ENCODE peak calls at places on chromosomes 12 and 14, in four cellular contexts. N is mammary epithelial cell, P is fibroblast of lung, U is breast epithelium. G is an unnamed sample.

GRCh38 chr12:27291862-27292261 is 40.8 kb upstream of the BMAL2 start:
- DNase-seq in N (no peak), P (peak), U (no peak), G (no peak)

GRCh38 chr14:67343601-67344230 is 15.9 kb downstream of the ATP6V1D start:
- DNase-seq in N (peak), P (peak), U (no peak), G (no peak)

GRCh38 chr14:61369097-61369496 is 47.7 kb downstream of the PRKCH start:
- DNase-seq in N (no peak), P (no peak), U (no peak), G (no peak)

GRCh38 chr12:57488397-57489156 is 709 bp downstream of the MARS1 start:
- DNase-seq in N (no peak), P (no peak), U (no peak), G (no peak)

GRCh38 chr14:68233385-68233784 is 413.8 kb downstream of the RAD51B start:
- DNase-seq in N (no peak), P (peak), U (no peak), G (no peak)

GRCh38 chr12:130958557-130959140 is 4.9 kb downstream of the ADGRD1 start:
- DNase-seq in N (no peak), P (no peak), U (no peak), G (no peak)

GRCh38 chr14:99706121-99706900 is 22.2 kb downstream of the CYP46A1 start:
- DNase-seq in N (no peak), P (no peak), U (no peak), G (no peak)

GRCh38 chr14:69328765-69329164 is 68.8 kb downstream of the GALNT16 start:
- DNase-seq in N (no peak), P (no peak), U (no peak), G (no peak)

GRCh38 chr14:105324080-105324778 is 9.7 kb downstream of the PACS2 start:
- DNase-seq in N (no peak), P (no peak), U (no peak), G (no peak)

GRCh38 chr14:64942531-64943111 is at the start of gene GPX2:
- DNase-seq in N (peak), P (no peak), U (no peak), G (no peak)

GRCh38 chr14:69643430-69644200 is 32.2 kb downstream of the SUSD6 start:
- DNase-seq in N (peak), P (peak), U (peak), G (peak)

DNA sequence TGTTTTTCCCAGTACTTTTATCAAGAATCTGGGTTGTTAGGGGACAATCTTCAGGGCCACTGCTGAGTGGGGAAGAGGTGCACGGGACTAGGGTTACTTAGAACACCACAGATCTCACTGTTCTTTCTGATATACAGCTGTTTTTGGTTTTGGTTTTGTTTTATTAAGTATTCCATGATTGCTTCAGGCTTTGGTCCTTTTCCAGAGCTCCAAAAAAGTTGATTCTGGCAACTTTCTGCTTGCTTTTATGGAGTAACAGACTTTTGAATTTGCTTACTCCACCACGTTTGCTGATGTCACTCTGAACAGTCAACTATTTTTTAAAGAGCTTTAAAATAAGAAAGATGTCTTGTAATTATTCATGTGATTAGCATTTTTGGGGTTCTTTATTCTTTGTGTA is 368.1 kb upstream of the FOXG1 start:
- DNase-seq in N (no peak), P (no peak), U (no peak), G (no peak)
- H3K4me3 ChIP-seq in N (no peak), P (no peak), U (no peak), G (no peak)

DNA sequence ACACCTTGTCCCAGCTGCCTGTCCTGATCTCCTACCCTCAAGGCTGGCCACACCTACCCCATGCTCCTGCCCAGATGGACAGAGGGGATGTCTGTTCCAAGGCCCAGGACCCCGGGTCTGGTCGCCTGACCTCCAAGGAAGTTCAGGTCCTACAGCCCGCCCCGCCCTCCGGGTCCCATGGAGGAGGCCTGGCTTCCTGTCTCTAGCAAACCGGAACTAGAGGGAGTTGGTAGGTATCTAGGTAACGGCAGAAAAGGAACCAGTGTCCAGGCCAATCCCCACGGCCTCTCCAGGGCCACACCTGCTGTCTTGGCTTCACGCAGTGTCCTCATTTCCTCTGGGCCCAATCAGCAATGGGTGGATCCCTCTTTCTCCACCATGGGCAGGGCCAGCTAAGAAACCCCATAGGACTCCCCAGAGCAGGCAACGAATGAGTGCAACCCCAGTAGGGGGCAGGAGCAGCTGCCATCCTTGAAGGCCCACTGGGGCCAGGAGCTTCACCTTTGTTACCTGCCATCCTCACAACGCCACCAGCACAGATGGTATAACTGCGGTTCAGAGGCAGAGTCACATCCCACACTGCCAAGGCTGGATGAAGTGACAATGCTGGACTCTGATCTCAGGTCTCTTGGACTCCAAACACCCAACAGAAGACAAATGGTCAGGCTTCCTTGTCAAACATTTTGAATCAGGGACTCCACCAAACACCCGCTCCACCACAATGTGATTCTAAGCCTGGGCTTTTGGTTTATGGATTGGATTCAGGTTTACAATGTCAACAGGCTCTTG is 25.1 kb upstream of the RPLP0 start:
- DNase-seq in N (no peak), P (no peak), U (no peak), G (peak)
- H3K27ac ChIP-seq in N (peak), P (no peak), U (peak), G (peak)

DNA sequence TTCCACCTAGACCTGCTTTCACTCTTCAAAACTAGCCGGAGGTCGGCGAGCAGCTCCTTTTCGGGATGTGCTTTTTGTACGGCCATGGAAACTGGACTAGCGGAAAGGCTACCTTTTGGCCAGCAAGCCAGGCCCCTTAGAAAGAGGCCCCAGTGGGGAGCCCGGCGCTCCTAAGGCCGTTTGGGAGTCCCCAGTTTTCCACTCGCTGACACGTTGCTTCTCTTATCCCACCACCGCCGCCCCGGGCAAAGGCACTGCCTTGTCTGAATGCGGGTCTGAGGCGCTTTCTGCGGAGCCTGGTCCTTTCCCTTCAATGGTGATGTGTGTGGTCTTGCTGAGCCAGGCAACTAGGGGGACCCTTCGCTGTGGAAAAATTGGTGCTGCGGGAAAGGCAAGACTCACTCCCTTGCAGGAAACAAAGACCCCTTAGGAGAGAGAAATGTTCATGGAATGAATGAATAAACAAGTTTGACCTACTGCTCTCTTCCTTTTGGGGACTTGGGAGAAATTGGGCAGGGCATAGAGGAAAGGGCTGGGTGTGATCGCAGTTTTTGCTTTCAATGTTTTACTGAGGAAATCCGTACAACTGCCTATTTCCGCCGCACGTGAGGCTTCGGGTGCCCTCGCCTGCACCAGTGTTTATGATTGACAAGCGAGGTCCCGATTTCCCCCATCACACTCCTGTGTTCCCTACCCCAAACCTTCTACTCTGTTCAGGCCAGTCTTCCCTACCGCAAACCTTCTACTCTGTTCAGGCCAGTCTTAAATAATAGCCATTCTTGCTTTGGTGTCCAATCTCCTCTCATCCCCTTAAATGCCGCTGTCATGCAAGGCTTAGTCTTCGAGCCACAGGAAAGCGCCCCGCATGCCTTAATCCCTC is 970 bp upstream of the SLC38A2 start:
- DNase-seq in N (peak), P (peak), U (peak), G (peak)
- TF ChIP-seq CTCF in N (no peak), P (peak), U (no peak), G (no peak)

GRCh38 chr12:16606201-16606849 is 363 bp upstream of the LMO3 start:
- DNase-seq in N (peak), P (peak), U (no peak), G (peak)

GRCh38 chr12:16604853-16605252 is 1.1 kb downstream of the LMO3 start:
- DNase-seq in N (no peak), P (no peak), U (no peak), G (no peak)

GRCh38 chr12:16606936-16607335 is 974 bp upstream of the LMO3 start:
- DNase-seq in N (no peak), P (no peak), U (no peak), G (no peak)

GRCh38 chr12:16606117-16606200 is at the start of gene LMO3:
- DNase-seq in N (no peak), P (no peak), U (no peak), G (no peak)

DNA sequence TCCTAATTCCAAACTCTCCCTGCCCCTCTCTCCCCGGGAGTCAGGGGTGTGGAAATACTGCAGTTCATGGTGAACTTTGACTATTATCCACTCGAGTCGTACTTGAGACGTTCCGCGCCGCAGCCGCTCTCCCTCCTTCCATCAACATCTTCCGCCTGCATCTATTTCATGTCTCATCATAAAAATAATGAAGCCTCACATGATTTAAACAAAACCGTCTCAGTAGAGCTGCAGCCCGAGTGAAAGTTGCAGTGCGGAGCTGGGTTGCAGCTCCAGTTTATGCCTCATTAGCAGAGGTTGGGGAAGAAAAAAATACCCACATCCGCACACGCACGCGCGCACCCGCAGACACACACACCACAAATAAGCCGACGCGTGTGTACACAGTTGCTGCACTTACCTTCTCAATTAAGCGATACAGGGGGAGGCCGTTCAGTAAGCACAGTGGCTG is 271 bp downstream of the LMO3 start:
- DNase-seq in N (peak), P (peak), U (no peak), G (peak)
- H3K4me3 ChIP-seq in N (peak), P (peak), U (peak), G (peak)

GRCh38 chr12:18951219-18951618 is 178.3 kb upstream of the PLEKHA5 start:
- DNase-seq in N (no peak), P (no peak), U (no peak), G (no peak)
- H3K27ac ChIP-seq in N (no peak), P (no peak), U (no peak), G (no peak)

GRCh38 chr12:6828671-6829531 is 694 bp downstream of the P3H3 start:
- DNase-seq in N (no peak), P (peak), U (no peak), G (no peak)
- TF ChIP-seq CTCF in N (no peak), P (no peak), U (no peak), G (no peak)

GRCh38 chr12:118374126-118374725 is 1.5 kb upstream of the TAOK3 start:
- DNase-seq in N (no peak), P (no peak), U (no peak), G (no peak)

GRCh38 chr12:118373628-118374027 is 921 bp upstream of the TAOK3 start:
- DNase-seq in N (no peak), P (no peak), U (no peak), G (no peak)

GRCh38 chr12:118372541-118373495 is at the start of gene TAOK3:
- DNase-seq in N (peak), P (peak), U (peak), G (peak)

GRCh38 chr12:118371354-118372282 is 1.1 kb downstream of the TAOK3 start:
- DNase-seq in N (peak), P (peak), U (no peak), G (peak)

DNA sequence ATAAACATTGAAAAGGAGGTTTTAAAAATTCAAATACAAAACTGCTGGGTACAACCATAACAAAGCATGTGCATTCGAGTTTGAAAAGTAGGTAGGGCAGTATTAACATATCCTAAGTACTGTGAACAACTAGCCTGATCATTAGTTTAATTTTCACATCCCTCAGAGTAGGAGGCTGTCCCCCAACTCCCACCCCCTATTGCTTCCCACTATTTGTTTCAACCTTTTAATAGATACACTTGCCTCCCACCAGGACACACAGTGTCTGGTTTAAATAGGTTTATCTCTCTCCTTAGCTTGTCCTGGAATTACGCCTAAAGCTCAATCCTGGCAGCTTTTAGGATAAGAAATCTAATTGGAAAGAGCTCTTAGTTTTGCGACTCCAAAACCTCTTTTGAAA is 2.1 kb downstream of the TAOK3 start:
- DNase-seq in N (no peak), P (no peak), U (no peak), G (no peak)
- H3K4me3 ChIP-seq in N (peak), P (peak), U (peak), G (peak)

GRCh38 chr14:104219731-104220224 is 81.4 kb downstream of the KIF26A start:
- DNase-seq in N (no peak), P (no peak), U (no peak), G (peak)
- H3K27ac ChIP-seq in N (no peak), P (no peak), U (no peak), G (no peak)

GRCh38 chr12:59811991-59812390 is 216.2 kb downstream of the SLC16A7 start:
- DNase-seq in N (no peak), P (no peak), U (no peak), G (no peak)

GRCh38 chr12:59803735-59804134 is 207.9 kb downstream of the SLC16A7 start:
- DNase-seq in N (peak), P (peak), U (no peak), G (no peak)

GRCh38 chr12:59812716-59813115 is 216.9 kb downstream of the SLC16A7 start:
- DNase-seq in N (no peak), P (no peak), U (no peak), G (no peak)

DNA sequence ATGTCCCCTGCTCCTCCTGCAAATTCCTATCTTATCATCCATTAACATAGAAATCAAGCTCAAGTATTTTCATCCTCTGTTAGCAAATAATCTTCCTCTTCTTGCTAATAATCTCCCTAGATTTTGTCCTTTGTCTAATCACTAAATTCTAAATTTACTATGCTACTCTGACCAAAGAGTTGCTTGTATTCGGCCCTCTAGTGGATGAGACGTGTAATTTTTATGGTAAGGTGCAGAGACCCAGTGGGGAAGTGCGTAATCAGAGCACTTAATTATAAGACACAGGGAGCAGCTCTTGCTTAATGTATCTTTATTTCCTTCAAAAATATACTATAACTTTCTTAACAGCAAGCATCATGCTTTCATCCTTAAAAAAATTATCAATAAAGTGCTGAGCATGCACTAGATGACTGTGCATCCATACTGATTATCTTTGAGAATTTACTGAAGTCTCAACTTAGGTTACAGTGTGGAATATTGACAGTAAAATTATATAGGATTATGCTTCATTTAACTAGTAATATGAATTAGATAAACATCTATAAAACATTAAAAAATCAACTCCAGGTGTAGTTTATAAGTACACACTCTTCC is 212.6 kb downstream of the SLC16A7 start:
- DNase-seq in N (peak), P (peak), U (no peak), G (no peak)
- TF ChIP-seq CTCF in N (peak), P (peak), U (peak), G (peak)

GRCh38 chr12:119594772-119595445 is 1.3 kb downstream of the TMEM233 start:
- DNase-seq in N (no peak), P (peak), U (no peak), G (peak)
- H3K4me3 ChIP-seq in N (no peak), P (no peak), U (peak), G (peak)

G was measured in upper lobe of right lung.